ENCODE peak calls at places on chromosomes 6 and 20, in seven cellular contexts. G, D, C, A, L, R and M are unnamed samples.

GRCh38 chr6:111480988-111481830 is 1.8 kb downstream of the REV3L start:
- DNase-seq in D (no peak), L (no peak), G (no peak), C (peak; percentile 50), R (peak; percentile 27), A (no peak), M (no peak)

GRCh38 chr6:12570461-12571030 is 146.0 kb upstream of the PHACTR1 start:
- DNase-seq in L (no peak), C (peak; percentile 36), A (no peak), R (no peak), G (no peak), D (no peak), M (no peak)

GRCh38 chr20:48676795-48677447 is 150.9 kb downstream of the PREX1 start:
- DNase-seq in L (no peak), C (no peak), A (no peak), D (no peak), R (no peak), G (no peak), M (no peak)

GRCh38 chr6:63802606-63803206 is 167.1 kb downstream of the PHF3 start:
- DNase-seq in D (no peak), L (no peak), R (peak; percentile 26), A (no peak), G (no peak), C (peak; percentile 63), M (no peak)

GRCh38 chr6:148805767-148806166 is 58.9 kb downstream of the UST start:
- DNase-seq in R (no peak), D (no peak), C (no peak), L (no peak), G (no peak), A (no peak), M (no peak)

GRCh38 chr20:43584448-43585138 is 6.1 kb upstream of the IFT52 start:
- DNase-seq in L (no peak), R (no peak), C (peak; percentile 31), D (no peak), G (peak; percentile 64), A (no peak), M (no peak)

GRCh38 chr6:33313105-33313708 is 671 bp downstream of the TAPBP start:
- DNase-seq in A (no peak), D (no peak), C (no peak), L (peak; percentile 29), G (no peak), R (peak; percentile 76), M (no peak)

GRCh38 chr6:121620002-121620740 is 184.7 kb downstream of the GJA1 start:
- DNase-seq in G (no peak), L (no peak), R (no peak), C (no peak), D (no peak), A (no peak), M (no peak)

GRCh38 chr20:35561268-35561667 is 19.4 kb downstream of the ERGIC3 start:
- DNase-seq in R (peak; percentile 82), G (peak; percentile 74), A (no peak), L (peak; percentile 40), D (no peak), C (peak; percentile 34), M (peak; percentile 34)

GRCh38 chr6:30568245-30568644 is 3.0 kb upstream of the ABCF1 start:
- DNase-seq in C (no peak), D (no peak), L (no peak), A (no peak), G (no peak), R (no peak), M (no peak)

GRCh38 chr6:80543598-80544181 is 437.2 kb downstream of the BCKDHB start:
- DNase-seq in R (no peak), D (no peak), L (no peak), G (no peak), A (no peak), C (peak; percentile 80), M (no peak)

GRCh38 chr6:139846538-139847321 is 472.3 kb upstream of the CITED2 start:
- DNase-seq in C (no peak), G (peak; percentile 17), D (no peak), A (no peak), R (no peak), L (no peak), M (no peak)

GRCh38 chr6:159790947-159791598 is 806 bp downstream of the MRPL18 start:
- DNase-seq in G (peak; percentile 3), C (no peak), L (peak; percentile 16), D (no peak), R (peak; percentile 55), A (no peak), M (no peak)

GRCh38 chr20:61765081-61765870 is 300.4 kb downstream of the TAF4 start:
- DNase-seq in C (no peak), L (no peak), D (no peak), A (no peak), R (no peak), G (no peak), M (no peak)

GRCh38 chr6:148999501-148999900 is 252.7 kb downstream of the UST start:
- DNase-seq in R (no peak), G (no peak), L (no peak), C (peak; percentile 87), D (no peak), A (no peak), M (no peak)

GRCh38 chr6:148059869-148060268 is 282.8 kb upstream of the SASH1 start:
- DNase-seq in C (no peak), A (no peak), R (peak; percentile 1), L (no peak), G (no peak), D (no peak), M (no peak)

GRCh38 chr20:46688151-46689081 is 828 bp downstream of the TP53RK start:
- DNase-seq in G (no peak), C (peak; percentile 46), D (no peak), A (no peak), L (peak; percentile 29), R (peak; percentile 9), M (no peak)

GRCh38 chr6:41040101-41040910 is 1.3 kb upstream of the UNC5CL start:
- DNase-seq in A (no peak), D (no peak), R (no peak), L (no peak), C (peak; percentile 24), G (no peak), M (no peak)

GRCh38 chr6:150314230-150315188 is 54.3 kb upstream of the IYD start:
- DNase-seq in A (no peak), G (no peak), C (no peak), L (no peak), D (no peak), R (no peak), M (no peak)

GRCh38 chr6:99013145-99013544 is 65.4 kb upstream of the FBXL4 start:
- DNase-seq in C (peak; percentile 93), D (no peak), R (no peak), G (no peak), A (no peak), L (no peak), M (no peak)

GRCh38 chr6:131813991-131814390 is 6.2 kb downstream of the ENPP1 start:
- DNase-seq in R (no peak), A (no peak), C (no peak), G (no peak), L (no peak), D (no peak), M (no peak)

GRCh38 chr6:34981951-34982350 is 92.9 kb downstream of the ANKS1A start:
- DNase-seq in A (no peak), G (no peak), R (no peak), C (peak; percentile 19), D (no peak), L (no peak), M (no peak)

GRCh38 chr6:144999127-144999526 is 714.0 kb downstream of the UTRN start:
- DNase-seq in R (no peak), A (no peak), C (peak; percentile 17), L (no peak), G (no peak), D (no peak), M (no peak)
- TF ChIP-seq CTCF in R (no peak), A (no peak), C (peak; percentile 13), L (no peak), G (no peak), D (no peak), M (no peak)

GRCh38 chr6:10413850-10414765 is 766 bp downstream of the TFAP2A start:
- DNase-seq in C (no peak), G (no peak), R (no peak), L (no peak), A (no peak), D (no peak), M (no peak)
- TF ChIP-seq CTCF in C (no peak), G (peak; percentile 5), R (no peak), L (no peak), A (peak; percentile 8), D (no peak), M (peak; percentile 46)

GRCh38 chr6:88238901-88239300 is 72.8 kb upstream of the CNR1 start:
- DNase-seq in G (no peak), C (no peak), A (no peak), D (no peak), L (no peak), R (no peak), M (no peak)

GRCh38 chr6:88232753-88233152 is 66.6 kb upstream of the CNR1 start:
- DNase-seq in L (no peak), D (no peak), C (no peak), R (no peak), G (no peak), A (no peak), M (no peak)

GRCh38 chr6:88236961-88237360 is 70.8 kb upstream of the CNR1 start:
- DNase-seq in R (no peak), L (no peak), A (no peak), C (no peak), G (no peak), D (no peak), M (no peak)

DNA sequence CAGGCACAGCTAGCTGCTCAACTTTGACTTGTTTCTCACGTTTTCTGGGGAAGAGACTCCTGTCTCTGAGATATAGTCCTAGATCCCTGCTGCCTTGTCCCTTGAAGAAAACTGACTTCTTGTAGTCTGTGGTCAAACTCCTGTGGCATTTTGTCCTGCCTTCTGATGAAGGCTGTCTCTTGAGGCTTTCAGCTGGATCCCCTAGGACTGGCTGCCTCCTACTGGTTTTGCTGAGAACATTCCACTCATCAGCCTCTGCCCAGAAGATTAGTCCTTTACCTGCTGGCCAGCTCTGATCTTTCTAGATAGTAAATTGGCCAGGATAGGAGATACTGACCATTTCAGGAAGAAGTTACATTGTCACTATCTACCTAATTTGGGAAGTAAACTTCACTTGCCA is 71.9 kb upstream of the CNR1 start:
- DNase-seq in G (peak; percentile 45), A (peak; percentile 19), R (peak; percentile 74), D (no peak), L (peak; percentile 37), C (peak; percentile 14), M (no peak)
- TF ChIP-seq CTCF in G (no peak), A (peak; percentile 72), R (peak; percentile 88), D (peak; percentile 42), L (no peak), C (peak; percentile 29), M (peak; percentile 63)

DNA sequence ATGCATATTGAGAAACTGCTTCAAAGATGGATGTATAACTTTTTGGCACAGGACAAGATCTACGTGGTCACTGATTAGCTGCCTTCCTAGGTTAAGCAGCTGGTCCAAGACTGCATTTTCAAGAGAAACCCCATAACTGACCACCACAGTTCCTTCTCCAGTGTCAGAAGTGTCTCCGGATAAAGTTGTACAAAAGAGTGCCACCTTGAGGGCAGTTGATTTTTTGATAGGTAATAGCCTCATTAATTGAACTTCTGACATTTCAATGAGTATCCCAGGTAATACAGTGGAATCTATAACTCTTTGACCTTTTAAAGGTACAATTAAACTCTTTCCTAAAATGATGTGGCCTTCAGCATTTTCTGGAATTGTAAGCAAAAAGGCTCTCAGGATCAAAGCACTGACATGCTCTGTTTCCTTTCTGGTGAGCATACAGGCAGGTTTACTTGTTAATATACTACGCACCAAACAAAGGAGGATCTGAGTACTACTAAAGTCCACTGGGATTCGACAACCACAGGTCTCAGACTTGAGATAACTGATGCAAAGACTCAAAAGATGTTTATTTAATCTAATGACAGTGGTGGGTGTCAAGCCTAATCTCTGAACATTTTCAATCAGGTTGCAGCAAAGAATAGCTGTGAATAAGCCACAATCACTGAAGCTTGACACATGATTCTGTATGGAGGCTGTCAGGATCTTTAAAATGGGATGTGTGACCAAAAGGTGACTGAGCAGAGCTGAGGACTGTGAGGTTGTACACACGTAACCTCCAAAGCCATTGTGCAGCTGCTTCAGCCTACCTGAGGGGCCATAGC is 21.2 kb downstream of the MKKS start:
- DNase-seq in A (no peak), L (no peak), C (peak; percentile 15), G (no peak), D (no peak), R (no peak), M (no peak)
- TF ChIP-seq CTCF in A (peak; percentile 41), L (no peak), C (peak; percentile 17), G (peak; percentile 22), D (no peak), R (peak; percentile 65), M (no peak)